ENCODE peak calls at places on chromosome 1, in six cellular contexts. V, P, S, Q, D and W are unnamed samples.

GRCh38 chr1:100322436-100323211 is 29.7 kb upstream of the CDC14A start:
- DNase-seq in V (no peak), P (no peak), S (no peak), Q (peak), D (no peak), W (no peak)

GRCh38 chr1:11784993-11785769 is 20.6 kb downstream of the MTHFR start:
- DNase-seq in V (no peak), P (peak), S (no peak), Q (peak), D (peak), W (peak)

GRCh38 chr1:43206721-43207228 is 34.6 kb downstream of the CFAP57 start:
- DNase-seq in V (peak), P (peak), S (no peak), Q (peak), D (peak), W (peak)

GRCh38 chr1:35833424-35833823 is 25.6 kb downstream of the AGO4 start:
- DNase-seq in V (no peak), P (no peak), S (no peak), Q (no peak), D (no peak), W (no peak)

GRCh38 chr1:18901952-18902522 is 318 bp downstream of the ALDH4A1 start:
- DNase-seq in V (no peak), P (peak), S (no peak), Q (no peak), D (no peak), W (no peak)

GRCh38 chr1:208179303-208179702 is 64.9 kb downstream of the PLXNA2 start:
- DNase-seq in V (no peak), P (peak), S (no peak), Q (no peak), D (peak), W (peak)

GRCh38 chr1:94067196-94067595 is 53.8 kb downstream of the ABCA4 start:
- DNase-seq in V (no peak), P (no peak), S (no peak), Q (peak), D (no peak), W (no peak)

GRCh38 chr1:161473363-161473762 is 31.9 kb upstream of the FCGR2A start:
- DNase-seq in V (no peak), P (no peak), S (no peak), Q (no peak), D (no peak), W (no peak)

GRCh38 chr1:248805905-248806304 is 19.8 kb downstream of the SH3BP5L start:
- DNase-seq in V (no peak), P (no peak), S (no peak), Q (no peak), D (no peak), W (no peak)

GRCh38 chr1:27403065-27403726 is 10.8 kb downstream of the GPR3 start:
- DNase-seq in V (no peak), P (peak), S (peak), Q (peak), D (no peak), W (peak)
- H3K27ac ChIP-seq in V (peak), P (peak), S (peak), Q (peak), D (no peak), W (peak)

DNA sequence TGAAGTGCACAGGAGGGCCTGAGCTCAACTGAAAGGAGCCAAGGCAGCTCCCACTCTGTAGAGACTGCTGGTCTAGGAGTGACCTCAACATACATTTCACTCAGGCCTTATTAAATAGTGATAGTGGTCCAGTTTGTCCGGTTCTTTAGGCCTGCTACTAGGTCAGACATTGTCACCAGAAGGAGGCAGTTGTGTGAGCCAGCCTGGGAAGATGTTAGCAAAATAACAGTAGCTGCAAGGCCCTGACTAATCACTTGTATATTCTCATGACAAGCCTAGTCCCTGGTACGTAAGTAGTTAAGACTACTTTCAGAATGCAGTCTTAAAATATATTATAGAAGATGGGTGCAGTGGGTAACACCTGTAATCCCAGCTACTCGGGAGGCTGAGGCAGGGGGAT is 264.0 kb upstream of the CAMK1G start:
- DNase-seq in V (no peak), P (no peak), S (no peak), Q (peak), D (no peak), W (no peak)
- H3K27ac ChIP-seq in V (peak), P (no peak), S (no peak), Q (no peak), D (peak), W (no peak)

DNA sequence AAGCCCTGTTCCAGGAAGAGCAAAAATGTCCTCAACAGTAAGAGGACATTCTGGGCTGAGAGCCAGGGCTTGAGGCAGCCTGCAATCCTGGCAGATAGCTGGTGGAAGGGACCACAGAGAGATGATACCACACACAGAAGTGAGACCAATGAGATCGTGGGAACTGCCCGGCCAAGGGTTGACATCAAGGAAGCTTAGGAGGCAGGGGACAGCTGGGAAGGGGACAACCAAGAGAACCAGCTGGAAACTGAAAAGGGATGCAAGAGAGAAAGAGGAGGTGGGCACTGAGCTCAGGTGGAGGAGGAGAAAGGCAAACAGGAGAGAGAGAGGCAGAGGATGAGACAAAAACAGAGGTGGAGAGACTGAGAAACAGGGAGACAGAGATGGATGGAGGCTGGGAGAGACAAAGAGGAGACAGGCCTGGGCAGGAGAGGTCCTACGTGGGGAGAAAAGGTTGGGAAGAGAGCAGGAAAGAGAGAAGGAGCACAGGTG is 9.2 kb downstream of the PDZK1IP1 start:
- DNase-seq in V (no peak), P (no peak), S (peak), Q (no peak), D (no peak), W (no peak)
- H3K27ac ChIP-seq in V (no peak), P (no peak), S (no peak), Q (no peak), D (no peak), W (no peak)

GRCh38 chr1:234981758-234982157 is 146.9 kb downstream of the TOMM20 start:
- DNase-seq in V (no peak), P (no peak), S (no peak), Q (no peak), D (no peak), W (no peak)

GRCh38 chr1:234980657-234981396 is 147.8 kb downstream of the TOMM20 start:
- DNase-seq in V (peak), P (peak), S (peak), Q (peak), D (peak), W (peak)

GRCh38 chr1:234979316-234980223 is 149.1 kb downstream of the TOMM20 start:
- DNase-seq in V (no peak), P (no peak), S (no peak), Q (no peak), D (no peak), W (peak)

GRCh38 chr1:234978397-234979291 is 150.0 kb downstream of the TOMM20 start:
- DNase-seq in V (peak), P (peak), S (no peak), Q (peak), D (peak), W (no peak)

DNA sequence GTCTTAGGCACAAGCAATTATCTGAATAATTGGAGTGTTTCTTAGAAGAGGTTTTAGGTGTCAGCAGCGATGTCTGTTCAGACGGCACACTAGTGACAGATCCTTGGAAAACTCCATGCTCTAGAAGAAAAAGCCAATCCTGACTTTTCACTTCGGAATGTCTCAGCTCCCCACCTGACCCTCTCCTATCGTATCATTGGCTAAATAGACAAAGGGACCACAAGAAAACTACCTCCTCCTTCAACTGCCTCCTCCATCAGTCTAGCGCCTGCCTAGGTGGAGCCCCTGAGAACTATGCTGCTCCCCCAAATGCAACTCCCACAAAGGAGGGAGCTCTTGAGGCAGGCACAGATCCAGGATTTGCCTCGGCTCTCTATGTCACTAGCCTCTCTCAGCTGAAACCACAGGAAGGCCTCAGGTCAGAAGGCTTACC is 148.4 kb downstream of the TOMM20 start:
- DNase-seq in V (no peak), P (no peak), S (no peak), Q (no peak), D (no peak), W (no peak)
- H3K27ac ChIP-seq in V (peak), P (peak), S (peak), Q (peak), D (peak), W (peak)

GRCh38 chr1:6199298-6200187 is at the start of gene RPL22:
- DNase-seq in V (peak), P (peak), S (peak), Q (peak), D (peak), W (peak)

GRCh38 chr1:6198646-6199297 is 623 bp downstream of the RPL22 start:
- DNase-seq in V (no peak), P (no peak), S (no peak), Q (no peak), D (no peak), W (no peak)

GRCh38 chr1:6202256-6202655 is 2.9 kb upstream of the RPL22 start:
- DNase-seq in V (no peak), P (no peak), S (no peak), Q (no peak), D (no peak), W (no peak)

GRCh38 chr1:6200188-6200809 is 904 bp upstream of the RPL22 start:
- DNase-seq in V (no peak), P (no peak), S (no peak), Q (no peak), D (no peak), W (no peak)

GRCh38 chr1:6197746-6198427 is 1.5 kb downstream of the RPL22 start:
- DNase-seq in V (no peak), P (no peak), S (no peak), Q (no peak), D (no peak), W (no peak)
- H3K27ac ChIP-seq in V (no peak), P (no peak), S (no peak), Q (no peak), D (peak), W (no peak)

GRCh38 chr1:203131548-203132200 is 4.1 kb downstream of the ADORA1 start:
- DNase-seq in V (no peak), P (no peak), S (no peak), Q (no peak), D (no peak), W (no peak)

GRCh38 chr1:203127672-203128611 is at the start of gene ADORA1:
- DNase-seq in V (no peak), P (peak), S (no peak), Q (peak), D (peak), W (peak)

GRCh38 chr1:203128691-203129500 is 1.4 kb downstream of the ADORA1 start:
- DNase-seq in V (no peak), P (peak), S (no peak), Q (no peak), D (no peak), W (no peak)

GRCh38 chr1:203130358-203130992 is 2.9 kb downstream of the ADORA1 start:
- DNase-seq in V (no peak), P (peak), S (no peak), Q (no peak), D (no peak), W (no peak)

DNA sequence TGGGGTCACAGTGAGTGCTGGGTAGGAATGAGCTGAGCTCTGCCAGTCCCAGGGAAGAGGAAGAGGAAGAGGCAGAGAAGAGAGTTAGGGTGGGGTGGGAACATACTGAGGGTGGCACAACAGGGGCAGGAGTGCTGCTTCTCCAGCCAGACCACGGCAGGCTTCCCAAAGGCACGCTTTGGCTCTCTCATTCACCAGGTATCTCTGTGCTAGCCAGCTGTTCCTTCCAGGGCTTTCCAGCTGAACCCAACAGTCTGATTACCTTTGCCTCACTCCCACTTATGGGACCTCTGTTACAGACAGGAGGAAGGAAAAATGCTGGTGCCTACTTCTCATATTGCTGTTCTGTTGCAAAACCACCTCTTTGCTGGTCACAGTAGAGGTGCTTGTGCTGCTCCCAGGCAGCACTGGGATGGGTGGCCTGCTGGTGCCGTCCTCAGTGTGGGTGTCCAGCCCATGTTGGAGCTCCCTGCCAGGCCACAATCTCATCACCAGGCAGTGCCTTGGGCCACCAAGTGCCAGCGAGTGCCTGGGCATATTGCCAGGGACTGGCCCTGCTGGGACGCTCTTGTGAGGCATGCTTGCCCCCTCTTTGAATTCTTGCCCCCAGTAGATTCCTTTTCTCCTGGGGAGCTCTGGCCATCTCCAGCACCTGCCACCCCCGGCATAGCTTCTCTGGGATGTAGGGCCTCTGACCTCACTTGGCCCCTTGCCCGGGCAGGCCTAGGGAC is 2.1 kb downstream of the ADORA1 start:
- DNase-seq in V (no peak), P (peak), S (no peak), Q (no peak), D (peak), W (peak)
- H3K27ac ChIP-seq in V (no peak), P (peak), S (no peak), Q (no peak), D (peak), W (peak)

GRCh38 chr1:203673550-203674411 is 47.1 kb downstream of the ATP2B4 start:
- DNase-seq in V (peak), P (peak), S (no peak), Q (peak), D (peak), W (no peak)
- H3K27ac ChIP-seq in V (peak), P (peak), S (peak), Q (peak), D (peak), W (peak)

GRCh38 chr1:242761556-242761955 is 237.1 kb upstream of the PLD5 start:
- DNase-seq in V (no peak), P (no peak), S (no peak), Q (no peak), D (no peak), W (no peak)

GRCh38 chr1:242764161-242764560 is 239.7 kb upstream of the PLD5 start:
- DNase-seq in V (peak), P (no peak), S (no peak), Q (no peak), D (no peak), W (no peak)
- H3K27ac ChIP-seq in V (no peak), P (no peak), S (no peak), Q (no peak), D (no peak), W (no peak)